ENCODE peak calls at places on chromosomes 3 and 15, in seven cellular contexts. F is M059J, I is NCI-H524, L is SHP77, R is germinal center, U is left cardiac atrium, E is omental fat pad. Y is an unnamed sample.

GRCh38 chr15:58524247-58524646 is 92.5 kb downstream of the LIPC start:
- DNase-seq in F (no peak), I (no peak), L (no peak), U (no peak), E (no peak), R (no peak), Y (peak; percentile 13)

GRCh38 chr15:70512772-70513362 is 250.5 kb downstream of the UACA start:
- DNase-seq in F (peak; percentile 63), L (peak; percentile 33), I (peak; percentile 81), R (peak; percentile 87), E (no peak), U (no peak), Y (peak; percentile 72)

GRCh38 chr3:196499061-196499460 is 4.5 kb downstream of the RNF168 start:
- DNase-seq in I (no peak), F (no peak), E (no peak), U (no peak), R (no peak), L (no peak), Y (peak; percentile 8)

GRCh38 chr3:49602877-49603411 is 48.7 kb downstream of the BSN start:
- DNase-seq in I (no peak), E (no peak), F (peak; percentile 53), L (no peak), U (no peak), R (no peak), Y (peak; percentile 87)

GRCh38 chr3:196666001-196666867 is 26.7 kb downstream of the NRROS start:
- DNase-seq in L (peak; percentile 76), E (no peak), F (peak; percentile 93), R (no peak), U (no peak), I (peak; percentile 99), Y (peak; percentile 61)

GRCh38 chr15:41125950-41126642 is 10.0 kb upstream of the INO80 start:
- DNase-seq in I (no peak), R (no peak), L (no peak), E (no peak), F (peak; percentile 19), U (no peak), Y (no peak)

GRCh38 chr3:168884353-168884903 is 779.1 kb downstream of the MECOM start:
- DNase-seq in F (peak; percentile 98), L (no peak), U (no peak), R (no peak), I (no peak), E (no peak), Y (peak; percentile 91)

GRCh38 chr3:127755305-127755681 is 67.0 kb downstream of the MGLL start:
- DNase-seq in I (no peak), L (no peak), R (no peak), U (no peak), F (no peak), E (no peak), Y (no peak)

GRCh38 chr3:13798401-13798800 is 81.5 kb downstream of the WNT7A start:
- DNase-seq in I (no peak), L (no peak), U (no peak), F (no peak), E (no peak), R (no peak), Y (no peak)

GRCh38 chr3:122628567-122628966 is 51.1 kb downstream of the PARP15 start:
- DNase-seq in E (no peak), F (peak; percentile 81), I (no peak), R (no peak), U (no peak), L (no peak), Y (no peak)

GRCh38 chr3:185658504-185658912 is 72.4 kb downstream of the SENP2 start:
- DNase-seq in I (no peak), L (no peak), E (peak; percentile 73), F (peak; percentile 97), R (no peak), U (peak; percentile 55), Y (peak; percentile 99)

GRCh38 chr15:54917312-54917711 is 279.4 kb downstream of the RSL24D1 start:
- DNase-seq in I (no peak), F (no peak), E (no peak), U (no peak), L (no peak), R (no peak), Y (no peak)

GRCh38 chr3:42751609-42752008 is 21.4 kb downstream of the CCDC13 start:
- DNase-seq in E (no peak), R (no peak), U (no peak), F (no peak), I (no peak), L (no peak), Y (no peak)

GRCh38 chr3:89113887-89114840 is 6.7 kb downstream of the EPHA3 start:
- DNase-seq in L (peak; percentile 84), E (no peak), F (peak; percentile 6), U (peak; percentile 67), I (peak; percentile 70), R (peak; percentile 8), Y (peak; percentile 77)

GRCh38 chr15:28060005-28060404 is 39.1 kb downstream of the OCA2 start:
- DNase-seq in E (no peak), U (no peak), I (no peak), F (no peak), L (no peak), R (no peak), Y (no peak)

GRCh38 chr15:78811124-78811824 is at the start of gene ADAMTS7:
- DNase-seq in U (peak; percentile 83), R (peak; percentile 90), L (no peak), F (peak; percentile 54), I (peak; percentile 59), E (no peak), Y (peak; percentile 68)

GRCh38 chr3:126130081-126130855 is 46.3 kb upstream of the SLC41A3 start:
- DNase-seq in L (no peak), U (peak; percentile 8), I (no peak), R (no peak), F (no peak), E (peak; percentile 17), Y (peak; percentile 53)

GRCh38 chr3:167684389-167684993 is 30.7 kb upstream of the WDR49 start:
- DNase-seq in R (peak; percentile 42), F (peak; percentile 72), L (peak; percentile 57), E (no peak), U (no peak), I (peak; percentile 81), Y (peak; percentile 66)

GRCh38 chr3:194986208-194987043 is 284.5 kb downstream of the XXYLT1 start:
- DNase-seq in F (peak; percentile 92), I (no peak), U (no peak), L (no peak), E (no peak), R (no peak), Y (peak; percentile 90)

GRCh38 chr15:74781673-74782595 is at the start of gene CSK:
- DNase-seq in I (peak; percentile 71), L (no peak), R (peak; percentile 89), F (peak; percentile 61), E (no peak), U (peak; percentile 83), Y (peak; percentile 71)

GRCh38 chr3:49610881-49611280 is 56.6 kb downstream of the BSN start:
- DNase-seq in E (no peak), L (no peak), I (no peak), R (no peak), U (no peak), F (no peak), Y (no peak)

GRCh38 chr15:69508659-69509058 is 56.0 kb downstream of the RPLP1 start:
- DNase-seq in F (no peak), E (no peak), U (no peak), I (no peak), R (no peak), L (no peak), Y (no peak)

GRCh38 chr3:53196575-53197407 is 35.8 kb downstream of the PRKCD start:
- DNase-seq in L (no peak), I (peak; percentile 23), U (no peak), E (no peak), F (no peak), R (no peak), Y (peak; percentile 17)

GRCh38 chr3:134369231-134369741 is 5.0 kb downstream of the AMOTL2 start:
- DNase-seq in L (no peak), E (no peak), F (peak; percentile 88), I (no peak), U (no peak), R (no peak), Y (peak; percentile 81)

GRCh38 chr3:185065059-185065458 is 87.8 kb downstream of the C3orf70 start:
- DNase-seq in U (no peak), E (no peak), F (no peak), L (no peak), R (no peak), I (no peak), Y (no peak)

GRCh38 chr3:51887620-51888019 is 12.2 kb upstream of the IQCF5 start:
- DNase-seq in E (no peak), F (no peak), R (no peak), U (no peak), L (no peak), I (peak; percentile 18), Y (peak; percentile 78)

GRCh38 chr3:8869613-8870012 is 93.7 kb downstream of the RAD18 start:
- DNase-seq in R (no peak), F (peak; percentile 97), L (no peak), E (no peak), I (no peak), U (no peak), Y (peak; percentile 100)

GRCh38 chr3:192844366-192844765 is 73.3 kb downstream of the MB21D2 start:
- DNase-seq in I (peak; percentile 98), L (no peak), E (no peak), U (no peak), R (no peak), F (no peak), Y (no peak)

GRCh38 chr3:24360946-24361345 is 133.7 kb downstream of the THRB start:
- DNase-seq in I (no peak), R (no peak), E (no peak), U (no peak), L (no peak), F (no peak), Y (no peak)

GRCh38 chr3:195878424-195879274 is 29.7 kb downstream of the TNK2 start:
- DNase-seq in U (no peak), R (no peak), E (no peak), I (no peak), F (no peak), L (no peak), Y (no peak)

GRCh38 chr3:73215286-73215685 is 153.8 kb downstream of the EBLN2 start:
- DNase-seq in F (peak; percentile 0), U (no peak), I (no peak), E (no peak), L (no peak), R (no peak), Y (peak; percentile 17)

GRCh38 chr15:70179309-70179892 is 81.7 kb upstream of the TLE3 start:
- DNase-seq in L (no peak), F (no peak), E (no peak), I (no peak), U (no peak), R (no peak), Y (no peak)

GRCh38 chr3:33717616-33717865 is 513 bp downstream of the CLASP2 start:
- DNase-seq in L (peak; percentile 37), U (peak; percentile 76), F (no peak), E (peak; percentile 29), R (no peak), I (peak; percentile 55), Y (no peak)

GRCh38 chr3:17823039-17823438 is 80.6 kb upstream of the TBC1D5 start:
- DNase-seq in E (no peak), I (no peak), R (no peak), F (no peak), L (no peak), U (no peak), Y (no peak)

GRCh38 chr3:28836199-28836598 is 444.7 kb upstream of the RBMS3 start:
- DNase-seq in E (no peak), I (no peak), U (no peak), L (no peak), F (peak; percentile 33), R (no peak), Y (peak; percentile 22)

GRCh38 chr3:45224824-45225464 is 1.1 kb downstream of the TMEM158 start:
- DNase-seq in E (no peak), I (peak; percentile 69), F (peak; percentile 69), R (peak; percentile 14), L (peak; percentile 14), U (peak; percentile 80), Y (peak; percentile 73)

GRCh38 chr3:139473155-139473771 is 3.1 kb downstream of the RBP2 start:
- DNase-seq in I (no peak), E (no peak), F (peak; percentile 83), R (no peak), L (no peak), U (no peak), Y (peak; percentile 79)

GRCh38 chr3:31420311-31420710 is 112.4 kb upstream of the STT3B start:
- DNase-seq in I (no peak), R (no peak), F (no peak), E (no peak), U (no peak), L (no peak), Y (no peak)

Y was measured in kidney tubule cell.